ENCODE peak calls at places on chromosomes 7 and 10, in eight cellular contexts. I is GM23338, W is GDM1, O is A172, R is body of pancreas, X is stromal cell of bone marrow, S is thoracic aorta, V is NCI-H774. C is an unnamed sample.

GRCh38 chr7:1425292-1426136 is 33.8 kb downstream of the MICALL2 start:
- DNase-seq in O (no peak), S (no peak), W (no peak), V (no peak), R (no peak), X (no peak), I (peak), C (no peak)

GRCh38 chr7:137421389-137421788 is 77.9 kb upstream of the PTN start:
- DNase-seq in V (no peak), S (no peak), W (no peak), I (no peak), R (no peak), X (no peak), O (no peak), C (no peak)

GRCh38 chr7:105841866-105842265 is 34.5 kb downstream of the ATXN7L1 start:
- DNase-seq in W (no peak), V (no peak), I (no peak), O (no peak), X (no peak), R (no peak), S (no peak), C (no peak)

GRCh38 chr7:50653997-50654425 is 88.8 kb upstream of the DDC start:
- DNase-seq in O (no peak), R (no peak), S (peak), V (no peak), W (no peak), X (peak), I (no peak), C (no peak)

GRCh38 chr7:29565186-29565540 is 1.5 kb downstream of the PRR15 start:
- DNase-seq in I (peak), X (no peak), R (no peak), S (no peak), W (no peak), O (no peak), V (no peak), C (no peak)

GRCh38 chr7:949021-949934 is 5.2 kb downstream of the ADAP1 start:
- DNase-seq in S (no peak), O (no peak), V (no peak), W (no peak), X (no peak), R (peak), I (no peak), C (no peak)

GRCh38 chr7:149748223-149748874 is 25.0 kb downstream of the ZNF467 start:
- DNase-seq in O (no peak), X (no peak), I (peak), V (no peak), W (no peak), R (no peak), S (no peak), C (no peak)

GRCh38 chr7:87797798-87798403 is 78.3 kb downstream of the SLC25A40 start:
- DNase-seq in O (peak), I (peak), R (no peak), X (peak), S (no peak), V (peak), W (peak), C (no peak)

GRCh38 chr10:102230264-102230860 is 4.3 kb downstream of the ELOVL3 start:
- DNase-seq in I (peak), X (no peak), O (peak), W (no peak), V (peak), S (no peak), R (peak), C (no peak)

GRCh38 chr10:121284952-121285351 is 313.3 kb downstream of the FGFR2 start:
- DNase-seq in S (no peak), O (no peak), R (peak), W (no peak), X (no peak), V (no peak), I (no peak), C (no peak)

GRCh38 chr7:17802056-17802455 is 138.2 kb downstream of the SNX13 start:
- DNase-seq in V (no peak), S (no peak), X (no peak), R (no peak), O (no peak), W (no peak), I (no peak), C (no peak)

GRCh38 chr7:47714669-47715607 is 133.0 kb upstream of the TNS3 start:
- DNase-seq in X (no peak), W (no peak), V (no peak), I (no peak), O (no peak), R (no peak), S (no peak), C (no peak)

GRCh38 chr10:50991496-50992355 is 82.6 kb upstream of the PRKG1 start:
- DNase-seq in V (no peak), X (peak), S (no peak), W (no peak), R (peak), I (peak), O (no peak), C (peak)

GRCh38 chr7:27899601-27900000 is 159.6 kb downstream of the TAX1BP1 start:
- DNase-seq in X (no peak), S (no peak), O (no peak), V (no peak), W (no peak), I (no peak), R (no peak), C (no peak)

GRCh38 chr7:391961-392524 is 102.1 kb downstream of the FOXL3 start:
- DNase-seq in X (no peak), R (no peak), W (no peak), O (no peak), I (no peak), S (no peak), V (no peak), C (peak)

GRCh38 chr10:113222207-113222606 is 272.2 kb downstream of the TCF7L2 start:
- DNase-seq in W (no peak), O (peak), X (no peak), I (peak), S (no peak), V (no peak), R (no peak), C (no peak)

GRCh38 chr10:24519950-24520349 is 203.7 kb downstream of the ARHGAP21 start:
- DNase-seq in I (peak), S (no peak), R (no peak), O (no peak), W (no peak), V (no peak), X (no peak), C (no peak)

C was measured in Right ventricle myocardium inferior.